ENCODE peak calls at places on chromosomes 3 and 15, in nine cellular contexts. One of them, this sample, is unnamed.

GRCh38 chr15:39376371-39376909 is 204.4 kb upstream of the THBS1 start:
- DNase-seq in cardiac muscle cell: no peak
- DNase-seq in mesothelial cell of epicardium: no peak
- DNase-seq in AG10803: peak
- DNase-seq in foreskin fibroblast: no peak
- DNase-seq in K562: no peak
- DNase-seq in body of pancreas: no peak
- DNase-seq in psoas muscle: no peak
- DNase-seq in kidney epithelial cell: no peak
- DNase-seq in this sample: no peak

GRCh38 chr15:66907826-66908502 is 157.4 kb upstream of the SMAD3 start:
- DNase-seq in AG10803: peak
- DNase-seq in body of pancreas: peak
- DNase-seq in foreskin fibroblast: peak
- DNase-seq in cardiac muscle cell: no peak
- DNase-seq in K562: no peak
- DNase-seq in mesothelial cell of epicardium: no peak
- DNase-seq in kidney epithelial cell: no peak
- DNase-seq in psoas muscle: peak
- DNase-seq in this sample: no peak

GRCh38 chr3:153210660-153211059 is 48.6 kb downstream of the RAP2B start:
- DNase-seq in K562: no peak
- DNase-seq in mesothelial cell of epicardium: no peak
- DNase-seq in body of pancreas: no peak
- DNase-seq in psoas muscle: no peak
- DNase-seq in AG10803: peak
- DNase-seq in foreskin fibroblast: peak
- DNase-seq in cardiac muscle cell: no peak
- DNase-seq in kidney epithelial cell: no peak
- DNase-seq in this sample: no peak

GRCh38 chr3:56758539-56758981 is 43.2 kb downstream of the ARHGEF3 start:
- DNase-seq in psoas muscle: no peak
- DNase-seq in kidney epithelial cell: peak
- DNase-seq in foreskin fibroblast: peak
- DNase-seq in AG10803: peak
- DNase-seq in mesothelial cell of epicardium: no peak
- DNase-seq in cardiac muscle cell: no peak
- DNase-seq in body of pancreas: peak
- DNase-seq in K562: no peak
- DNase-seq in this sample: no peak

GRCh38 chr3:156150434-156151066 is 30.2 kb downstream of the KCNAB1 start:
- DNase-seq in psoas muscle: no peak
- DNase-seq in kidney epithelial cell: no peak
- DNase-seq in cardiac muscle cell: peak
- DNase-seq in AG10803: peak
- DNase-seq in foreskin fibroblast: peak
- DNase-seq in K562: peak
- DNase-seq in body of pancreas: peak
- DNase-seq in mesothelial cell of epicardium: peak
- DNase-seq in this sample: peak

GRCh38 chr15:31357148-31357547 is 30.5 kb downstream of the KLF13 start:
- DNase-seq in AG10803: no peak
- DNase-seq in foreskin fibroblast: no peak
- DNase-seq in body of pancreas: no peak
- DNase-seq in kidney epithelial cell: no peak
- DNase-seq in psoas muscle: no peak
- DNase-seq in K562: no peak
- DNase-seq in cardiac muscle cell: no peak
- DNase-seq in mesothelial cell of epicardium: no peak
- DNase-seq in this sample: no peak

GRCh38 chr3:38177175-38177574 is 11.8 kb downstream of the OXSR1 start:
- DNase-seq in mesothelial cell of epicardium: no peak
- DNase-seq in K562: no peak
- DNase-seq in kidney epithelial cell: no peak
- DNase-seq in cardiac muscle cell: no peak
- DNase-seq in body of pancreas: no peak
- DNase-seq in psoas muscle: no peak
- DNase-seq in foreskin fibroblast: no peak
- DNase-seq in AG10803: no peak
- DNase-seq in this sample: no peak

GRCh38 chr15:101054116-101054515 is 135.0 kb downstream of the LRRK1 start:
- DNase-seq in K562: no peak
- DNase-seq in AG10803: no peak
- DNase-seq in mesothelial cell of epicardium: no peak
- DNase-seq in body of pancreas: no peak
- DNase-seq in psoas muscle: no peak
- DNase-seq in foreskin fibroblast: no peak
- DNase-seq in kidney epithelial cell: no peak
- DNase-seq in cardiac muscle cell: no peak
- DNase-seq in this sample: no peak

GRCh38 chr15:88637841-88638625 is 783 bp upstream of the ISG20 start:
- DNase-seq in cardiac muscle cell: no peak
- DNase-seq in kidney epithelial cell: no peak
- DNase-seq in K562: no peak
- DNase-seq in foreskin fibroblast: no peak
- DNase-seq in psoas muscle: no peak
- DNase-seq in body of pancreas: peak
- DNase-seq in mesothelial cell of epicardium: no peak
- DNase-seq in AG10803: peak
- DNase-seq in this sample: no peak

GRCh38 chr15:92797168-92798052 is 102.7 kb upstream of the CHD2 start:
- DNase-seq in body of pancreas: peak
- DNase-seq in foreskin fibroblast: peak
- DNase-seq in mesothelial cell of epicardium: no peak
- DNase-seq in kidney epithelial cell: no peak
- DNase-seq in cardiac muscle cell: peak
- DNase-seq in psoas muscle: no peak
- DNase-seq in AG10803: peak
- DNase-seq in K562: peak
- DNase-seq in this sample: no peak

GRCh38 chr3:121988146-121988545 is 33.9 kb downstream of the ILDR1 start:
- DNase-seq in mesothelial cell of epicardium: no peak
- DNase-seq in kidney epithelial cell: no peak
- DNase-seq in K562: no peak
- DNase-seq in body of pancreas: no peak
- DNase-seq in psoas muscle: no peak
- DNase-seq in cardiac muscle cell: no peak
- DNase-seq in AG10803: no peak
- DNase-seq in foreskin fibroblast: no peak
- DNase-seq in this sample: no peak

GRCh38 chr3:42937334-42937733 is 31.4 kb downstream of the ZNF662 start:
- DNase-seq in cardiac muscle cell: no peak
- DNase-seq in K562: no peak
- DNase-seq in body of pancreas: no peak
- DNase-seq in mesothelial cell of epicardium: no peak
- DNase-seq in AG10803: no peak
- DNase-seq in psoas muscle: no peak
- DNase-seq in kidney epithelial cell: no peak
- DNase-seq in foreskin fibroblast: no peak
- DNase-seq in this sample: no peak

GRCh38 chr3:184642623-184643308 is 69.1 kb downstream of the MAGEF1 start:
- DNase-seq in AG10803: no peak
- DNase-seq in mesothelial cell of epicardium: no peak
- DNase-seq in psoas muscle: no peak
- DNase-seq in body of pancreas: no peak
- DNase-seq in cardiac muscle cell: peak
- DNase-seq in foreskin fibroblast: no peak
- DNase-seq in K562: no peak
- DNase-seq in kidney epithelial cell: no peak
- DNase-seq in this sample: no peak

GRCh38 chr15:70024521-70024920 is 73.2 kb downstream of the TLE3 start:
- DNase-seq in mesothelial cell of epicardium: no peak
- DNase-seq in kidney epithelial cell: no peak
- DNase-seq in body of pancreas: no peak
- DNase-seq in psoas muscle: no peak
- DNase-seq in foreskin fibroblast: no peak
- DNase-seq in AG10803: no peak
- DNase-seq in cardiac muscle cell: no peak
- DNase-seq in K562: no peak
- DNase-seq in this sample: no peak

GRCh38 chr3:126551066-126551838 is 7.5 kb downstream of the C3orf22 start:
- DNase-seq in foreskin fibroblast: no peak
- DNase-seq in AG10803: peak
- DNase-seq in mesothelial cell of epicardium: peak
- DNase-seq in cardiac muscle cell: no peak
- DNase-seq in kidney epithelial cell: no peak
- DNase-seq in psoas muscle: no peak
- DNase-seq in body of pancreas: no peak
- DNase-seq in K562: no peak
- DNase-seq in this sample: no peak

DNA sequence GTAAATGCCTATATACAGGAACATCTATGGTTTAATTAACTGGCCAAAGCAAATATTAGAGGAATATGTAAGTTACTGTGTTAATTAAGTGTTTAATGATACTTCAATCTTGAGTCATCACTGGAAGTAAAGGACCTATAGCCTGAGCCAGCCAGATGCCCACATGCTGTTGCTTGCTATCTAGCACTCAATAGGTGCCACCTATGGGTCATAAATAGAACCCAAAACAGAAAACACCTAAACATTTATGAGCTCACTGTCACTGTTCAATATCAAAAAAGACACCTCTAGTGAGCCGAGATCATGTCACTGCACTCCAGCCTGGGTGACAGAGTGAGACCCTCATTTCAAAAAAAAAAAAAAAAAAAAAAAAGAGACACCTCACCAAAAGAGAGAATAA is 48.4 kb upstream of the IP6K2 start:
- DNase-seq in K562: no peak
- DNase-seq in foreskin fibroblast: no peak
- DNase-seq in AG10803: no peak
- DNase-seq in mesothelial cell of epicardium: no peak
- DNase-seq in cardiac muscle cell: no peak
- DNase-seq in psoas muscle: no peak
- DNase-seq in body of pancreas: peak
- DNase-seq in kidney epithelial cell: no peak
- DNase-seq in this sample: no peak
- TF ChIP-seq CTCF in K562: peak
- TF ChIP-seq CTCF in foreskin fibroblast: no peak
- TF ChIP-seq CTCF in AG10803: no peak
- TF ChIP-seq CTCF in mesothelial cell of epicardium: no peak
- TF ChIP-seq CTCF in cardiac muscle cell: peak
- TF ChIP-seq CTCF in psoas muscle: no peak
- TF ChIP-seq CTCF in body of pancreas: no peak
- TF ChIP-seq CTCF in kidney epithelial cell: no peak
- TF ChIP-seq CTCF in this sample: no peak

GRCh38 chr3:65342084-65342683 is 654.4 kb upstream of the ADAMTS9 start:
- DNase-seq in psoas muscle: peak
- DNase-seq in mesothelial cell of epicardium: peak
- DNase-seq in AG10803: peak
- DNase-seq in body of pancreas: peak
- DNase-seq in K562: peak
- DNase-seq in kidney epithelial cell: no peak
- DNase-seq in cardiac muscle cell: peak
- DNase-seq in foreskin fibroblast: peak
- DNase-seq in this sample: no peak
- TF ChIP-seq CTCF in psoas muscle: peak
- TF ChIP-seq CTCF in mesothelial cell of epicardium: peak
- TF ChIP-seq CTCF in AG10803: peak
- TF ChIP-seq CTCF in body of pancreas: peak
- TF ChIP-seq CTCF in K562: peak
- TF ChIP-seq CTCF in kidney epithelial cell: peak
- TF ChIP-seq CTCF in cardiac muscle cell: peak
- TF ChIP-seq CTCF in foreskin fibroblast: peak
- TF ChIP-seq CTCF in this sample: no peak

GRCh38 chr15:40937762-40938529 is 8.8 kb downstream of the DLL4 start:
- DNase-seq in foreskin fibroblast: no peak
- DNase-seq in mesothelial cell of epicardium: no peak
- DNase-seq in kidney epithelial cell: no peak
- DNase-seq in K562: no peak
- DNase-seq in cardiac muscle cell: no peak
- DNase-seq in body of pancreas: no peak
- DNase-seq in psoas muscle: no peak
- DNase-seq in AG10803: peak
- DNase-seq in this sample: no peak
- TF ChIP-seq CTCF in foreskin fibroblast: peak
- TF ChIP-seq CTCF in mesothelial cell of epicardium: peak
- TF ChIP-seq CTCF in kidney epithelial cell: peak
- TF ChIP-seq CTCF in K562: peak
- TF ChIP-seq CTCF in cardiac muscle cell: peak
- TF ChIP-seq CTCF in body of pancreas: no peak
- TF ChIP-seq CTCF in psoas muscle: peak
- TF ChIP-seq CTCF in AG10803: peak
- TF ChIP-seq CTCF in this sample: peak

DNA sequence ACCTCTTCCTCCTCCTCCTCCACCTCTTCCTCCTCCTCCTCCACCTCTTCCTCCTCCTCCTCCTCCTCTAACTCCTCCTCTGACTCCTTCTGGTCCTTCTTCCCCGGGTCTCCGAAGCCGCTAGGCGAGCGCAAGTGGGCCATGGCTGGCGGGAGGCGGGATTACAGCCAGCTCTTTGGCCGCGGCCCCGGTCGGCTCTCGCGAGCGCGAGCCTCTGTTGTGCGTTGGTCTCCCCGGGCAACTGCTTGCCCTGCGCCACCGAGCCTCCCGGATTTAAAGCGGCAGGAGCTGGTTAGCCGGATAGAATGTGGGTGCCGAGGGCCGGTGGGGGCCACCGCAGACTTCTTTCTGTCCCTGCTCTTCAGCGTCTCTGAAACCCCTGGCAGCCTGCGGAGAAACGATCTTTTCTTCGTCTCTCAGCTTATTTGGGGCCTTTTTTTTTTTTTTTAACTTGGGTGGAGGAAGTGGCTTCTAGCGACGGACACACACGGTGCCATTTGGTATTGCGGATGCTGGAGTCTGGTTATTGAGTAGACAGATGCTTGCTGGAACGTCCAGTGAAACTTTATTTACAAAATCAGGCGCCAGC is at the start of gene ERICH6:
- DNase-seq in kidney epithelial cell: peak
- DNase-seq in AG10803: peak
- DNase-seq in psoas muscle: peak
- DNase-seq in body of pancreas: peak
- DNase-seq in mesothelial cell of epicardium: peak
- DNase-seq in foreskin fibroblast: peak
- DNase-seq in K562: peak
- DNase-seq in cardiac muscle cell: peak
- DNase-seq in this sample: peak
- TF ChIP-seq CTCF in kidney epithelial cell: no peak
- TF ChIP-seq CTCF in AG10803: no peak
- TF ChIP-seq CTCF in psoas muscle: no peak
- TF ChIP-seq CTCF in body of pancreas: no peak
- TF ChIP-seq CTCF in mesothelial cell of epicardium: no peak
- TF ChIP-seq CTCF in foreskin fibroblast: no peak
- TF ChIP-seq CTCF in K562: no peak
- TF ChIP-seq CTCF in cardiac muscle cell: peak
- TF ChIP-seq CTCF in this sample: no peak

DNA sequence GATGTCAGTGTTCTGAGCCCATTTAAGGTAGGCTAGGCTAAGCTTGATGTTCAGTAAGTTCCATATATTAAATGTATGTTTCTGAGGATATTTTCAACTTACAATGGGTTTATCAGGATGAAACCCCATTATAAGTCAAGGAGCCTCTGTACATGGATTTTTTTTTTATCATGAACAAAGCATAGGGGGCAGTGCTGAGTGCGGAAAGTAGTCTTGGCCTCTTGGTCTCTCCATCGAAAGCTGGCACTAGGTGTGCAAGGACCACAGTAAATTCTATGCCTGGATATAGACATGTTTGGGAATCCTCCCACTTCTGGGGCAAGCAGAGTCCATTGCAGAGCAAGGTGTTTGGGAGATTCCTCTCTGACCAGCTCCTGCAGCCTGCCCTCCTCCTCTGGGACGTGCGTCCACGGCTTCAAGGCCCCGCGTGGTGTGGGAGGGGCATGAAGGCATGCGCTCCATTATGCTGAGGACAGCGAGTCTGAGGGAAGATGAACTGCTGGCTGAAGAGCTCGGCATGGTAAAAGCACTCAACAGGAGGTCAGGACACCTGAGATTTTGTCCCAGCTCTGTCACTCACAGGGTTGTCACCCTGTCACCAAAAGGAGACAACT is 122.9 kb upstream of the LIPC start:
- DNase-seq in body of pancreas: no peak
- DNase-seq in K562: no peak
- DNase-seq in cardiac muscle cell: no peak
- DNase-seq in psoas muscle: no peak
- DNase-seq in foreskin fibroblast: no peak
- DNase-seq in kidney epithelial cell: no peak
- DNase-seq in mesothelial cell of epicardium: no peak
- DNase-seq in AG10803: no peak
- DNase-seq in this sample: no peak
- TF ChIP-seq CTCF in body of pancreas: no peak
- TF ChIP-seq CTCF in K562: peak
- TF ChIP-seq CTCF in cardiac muscle cell: no peak
- TF ChIP-seq CTCF in psoas muscle: no peak
- TF ChIP-seq CTCF in foreskin fibroblast: no peak
- TF ChIP-seq CTCF in kidney epithelial cell: no peak
- TF ChIP-seq CTCF in mesothelial cell of epicardium: peak
- TF ChIP-seq CTCF in AG10803: no peak
- TF ChIP-seq CTCF in this sample: no peak